ENCODE peak calls at places on chromosomes 13 and 19, in seven cellular contexts. D is HepG2, W is HCT116, L is K562, Y is H1, A is GM12878, X is SK-N-SH. G is an unnamed sample.

GRCh38 chr13:70568571-70568970 is 460.3 kb upstream of the KLHL1 start:
- DNase-seq in Y (no peak), A (peak; percentile 5), W (peak; percentile 19), D (peak; percentile 25), X (peak; percentile 21), L (peak; percentile 6), G (peak; percentile 64)

GRCh38 chr13:26022538-26023292 is 29.1 kb downstream of the SHISA2 start:
- DNase-seq in Y (peak; percentile 39), D (no peak), X (peak; percentile 85), A (no peak), L (no peak), W (no peak), G (peak; percentile 69)

GRCh38 chr13:63463782-63464610 is 2048.3 kb upstream of the PCDH20 start:
- DNase-seq in A (peak; percentile 21), W (no peak), L (no peak), D (no peak), Y (no peak), X (no peak), G (no peak)

GRCh38 chr13:56924401-56924800 is 216.3 kb upstream of the PRR20A start:
- DNase-seq in D (no peak), Y (no peak), X (no peak), L (no peak), W (no peak), A (no peak), G (no peak)

GRCh38 chr13:28755546-28755870 is 36.7 kb upstream of the SLC46A3 start:
- DNase-seq in A (no peak), X (no peak), D (no peak), W (no peak), L (no peak), Y (no peak), G (no peak)

GRCh38 chr13:73303858-73304257 is 245.1 kb downstream of the KLF5 start:
- DNase-seq in X (no peak), L (no peak), W (no peak), A (no peak), Y (no peak), D (no peak), G (no peak)

GRCh38 chr13:110499621-110500281 is 61.8 kb downstream of the RAB20 start:
- DNase-seq in D (no peak), A (no peak), Y (no peak), W (no peak), L (no peak), X (no peak), G (no peak)

GRCh38 chr19:48636859-48637448 is at the start of gene DBP:
- DNase-seq in D (no peak), Y (peak; percentile 74), L (no peak), A (no peak), X (peak; percentile 61), W (no peak), G (peak; percentile 63)

GRCh38 chr19:8552810-8553209 is 24.4 kb downstream of the MYO1F start:
- DNase-seq in W (peak; percentile 75), D (peak; percentile 58), X (peak; percentile 79), L (peak; percentile 35), Y (peak; percentile 55), A (no peak), G (no peak)

GRCh38 chr19:41696402-41697197 is 8.5 kb upstream of the CEACAM7 start:
- DNase-seq in L (no peak), D (no peak), X (no peak), Y (no peak), W (no peak), A (no peak), G (peak; percentile 41)

GRCh38 chr13:19071161-19071936 is 110.3 kb downstream of the TUBA3C start:
- DNase-seq in L (no peak), A (no peak), D (no peak), W (no peak), Y (no peak), X (no peak), G (no peak)

GRCh38 chr19:7515471-7516226 is at the start of gene ZNF358:
- DNase-seq in X (peak; percentile 98), L (peak; percentile 91), Y (peak; percentile 88), A (no peak), W (no peak), D (peak; percentile 31), G (peak; percentile 69)

GRCh38 chr13:106156468-106156867 is 379.0 kb downstream of the EFNB2 start:
- DNase-seq in A (no peak), D (no peak), Y (no peak), W (peak; percentile 78), X (no peak), L (no peak), G (no peak)

GRCh38 chr19:3142292-3142670 is 6.4 kb downstream of the GNA15 start:
- DNase-seq in A (no peak), D (no peak), Y (no peak), L (no peak), W (peak; percentile 31), X (no peak), G (no peak)

GRCh38 chr19:11381535-11382369 is 2.4 kb downstream of the EPOR start:
- DNase-seq in X (peak; percentile 82), D (no peak), Y (peak; percentile 90), A (peak; percentile 66), W (peak; percentile 90), L (no peak), G (peak; percentile 73)

GRCh38 chr19:41299755-41300089 is 10.2 kb upstream of the CCDC97 start:
- DNase-seq in W (no peak), X (no peak), D (no peak), Y (no peak), L (no peak), A (no peak), G (no peak)

GRCh38 chr13:93262729-93263128 is 36.1 kb downstream of the GPC6 start:
- DNase-seq in D (no peak), Y (no peak), A (no peak), W (no peak), X (no peak), L (no peak), G (no peak)

GRCh38 chr19:41296323-41296935 is 13.5 kb upstream of the CCDC97 start:
- DNase-seq in Y (no peak), X (no peak), L (no peak), D (no peak), A (no peak), W (no peak), G (peak; percentile 72)

DNA sequence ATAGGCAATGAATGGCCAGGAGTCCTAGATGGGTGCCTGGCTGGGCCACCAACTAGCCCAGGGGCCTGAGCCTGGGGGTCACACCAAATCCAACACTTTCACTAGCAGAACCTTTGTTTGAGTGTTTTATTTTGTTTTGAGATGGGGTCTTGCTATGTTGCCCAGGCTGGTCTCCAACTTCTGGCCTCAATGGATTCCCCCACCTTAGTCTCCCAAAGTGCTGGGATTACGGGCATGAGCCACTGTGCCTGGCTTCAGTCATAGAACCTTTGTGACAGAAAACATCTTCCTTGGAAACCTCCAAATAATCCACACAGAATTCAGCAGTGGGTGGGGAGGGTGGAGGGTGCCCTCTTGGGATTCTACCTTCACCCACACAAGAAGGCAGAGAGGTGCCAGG is 6.1 kb downstream of the PRKACA start:
- DNase-seq in D (no peak), A (no peak), Y (no peak), W (no peak), X (no peak), L (no peak), G (no peak)
- TF ChIP-seq JUND in D (no peak), A (no peak), Y (no peak), W (no peak), X (no peak), L (no peak), G (no peak)

DNA sequence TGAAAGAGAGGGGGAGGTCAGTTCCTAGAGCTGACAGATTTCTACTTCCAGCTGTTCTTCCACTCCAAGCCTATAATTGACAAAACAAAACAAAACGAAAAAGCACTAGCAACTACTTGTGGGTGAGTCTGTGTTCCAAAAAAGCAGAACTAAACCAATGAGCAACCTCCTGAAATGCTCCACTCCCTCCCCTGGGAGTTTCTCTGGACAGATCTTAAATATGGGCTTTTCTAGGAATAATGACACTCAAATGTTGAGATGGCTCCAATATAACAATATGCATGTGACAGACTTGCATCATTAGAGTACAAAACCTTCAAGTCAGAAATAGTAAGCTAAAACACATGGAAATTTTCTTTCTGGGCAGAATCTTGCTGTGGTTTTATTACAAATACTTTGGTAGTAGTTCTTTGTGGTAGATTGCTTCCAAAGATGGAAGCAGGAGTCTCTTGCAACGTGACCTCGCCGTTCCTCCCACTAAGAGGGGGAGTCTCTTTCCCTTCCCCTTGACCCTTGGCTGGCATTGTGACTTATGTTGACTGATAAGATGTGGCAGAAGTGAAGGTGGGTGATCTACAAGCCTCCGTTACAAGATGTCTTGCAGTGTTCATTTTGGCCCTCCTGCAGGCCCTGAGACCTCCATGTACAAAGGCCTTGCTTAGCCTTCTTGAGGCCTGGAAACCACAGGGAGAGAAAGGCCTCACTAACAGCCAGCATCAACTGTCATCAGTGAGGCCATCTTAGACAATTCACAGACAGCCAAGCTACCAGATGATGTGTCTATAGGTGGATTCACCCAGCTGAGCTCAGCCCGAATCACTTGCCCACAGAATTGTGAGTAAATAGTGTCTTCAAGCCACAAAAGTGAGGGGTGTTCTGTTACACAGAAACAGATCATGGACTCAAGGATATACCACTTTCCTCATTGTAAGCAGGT is 173.1 kb upstream of the RFC3 start:
- DNase-seq in X (no peak), W (no peak), A (no peak), Y (no peak), L (no peak), D (no peak), G (no peak)
- TF ChIP-seq JUND in X (no peak), W (no peak), A (no peak), Y (no peak), L (no peak), D (no peak), G (no peak)

DNA sequence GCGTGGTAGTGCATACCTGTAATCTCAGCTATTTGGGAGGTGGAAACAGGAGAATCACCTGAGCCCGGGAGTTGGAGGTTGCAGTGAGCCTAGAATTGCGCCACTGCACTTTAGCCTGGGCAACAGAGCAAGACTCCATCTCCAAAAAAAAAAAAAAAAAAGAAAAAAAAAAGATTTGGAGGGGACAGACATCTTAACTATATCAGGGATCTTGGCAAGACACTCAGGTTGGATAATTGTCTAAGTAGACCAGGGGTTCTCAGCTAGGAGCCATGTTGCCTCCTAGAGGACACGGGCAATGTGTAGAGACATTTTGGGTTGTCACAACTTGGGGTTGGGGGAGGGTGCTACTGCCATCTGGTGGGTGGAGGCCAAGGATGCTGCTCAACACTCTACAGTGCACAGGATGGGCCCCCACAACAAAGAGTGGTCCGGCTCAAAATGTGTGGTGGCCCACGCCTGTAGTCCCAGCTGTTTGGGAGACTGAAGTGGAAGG is 1.9 kb upstream of the ZNF580 start:
- DNase-seq in W (no peak), X (peak; percentile 52), D (peak; percentile 66), A (no peak), L (no peak), Y (peak; percentile 72), G (peak; percentile 68)
- TF ChIP-seq JUND in W (no peak), X (no peak), D (no peak), A (no peak), L (no peak), Y (no peak), G (no peak)

DNA sequence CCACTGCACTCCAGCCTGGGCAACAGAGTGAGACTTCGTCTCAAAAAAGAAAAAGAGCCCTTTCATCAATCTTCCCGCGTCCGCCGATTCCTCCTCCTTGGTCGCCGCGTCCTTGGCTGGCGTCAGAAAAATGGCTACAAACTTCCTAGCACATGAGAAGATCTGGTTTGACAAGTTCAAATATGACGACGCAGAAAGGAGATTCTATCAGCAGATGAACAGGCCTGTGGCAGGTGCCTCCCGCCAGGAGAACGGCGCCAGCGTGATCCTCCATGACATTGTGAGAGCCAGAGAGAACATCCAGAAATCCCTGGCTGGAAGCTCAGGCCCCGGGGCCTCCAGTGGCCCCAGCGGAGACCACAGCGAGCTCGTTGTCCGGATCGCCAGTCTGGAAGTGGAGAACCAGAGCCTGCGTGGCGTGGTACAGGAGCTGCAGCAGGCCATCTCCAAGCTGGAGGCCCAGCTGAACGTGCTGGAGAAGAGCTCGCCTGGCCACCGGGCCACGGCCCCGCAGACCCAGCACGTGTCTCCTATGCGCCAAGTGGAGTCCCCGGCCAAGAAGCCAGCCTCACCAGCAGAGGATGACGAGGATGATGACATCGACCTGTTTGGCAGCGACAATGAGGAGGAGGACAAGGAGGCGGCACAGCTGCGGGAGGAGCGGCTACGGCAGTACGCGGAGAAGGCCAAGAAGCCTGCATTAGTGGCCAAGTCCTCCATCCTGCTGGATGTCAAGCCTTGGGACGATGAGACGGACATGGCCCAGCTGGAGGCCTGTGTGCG is 2.1 kb upstream of the MISP3 start:
- DNase-seq in L (no peak), W (no peak), X (no peak), Y (no peak), A (no peak), D (no peak), G (no peak)
- TF ChIP-seq JUND in L (no peak), W (no peak), X (no peak), Y (no peak), A (no peak), D (no peak), G (no peak)

G was measured in T47D.